ENCODE peak calls at places on chromosomes 13 and 19, in seven cellular contexts. R, Z, Q, I, L, U and D are unnamed samples.

GRCh38 chr19:8487137-8487851 is 15.1 kb downstream of the PRAM1 start:
- DNase-seq in Z (no peak), L (no peak), U (no peak), R (no peak), I (no peak), Q (no peak), D (no peak)

GRCh38 chr19:1132625-1133383 is 29.0 kb downstream of the GPX4 start:
- DNase-seq in L (no peak), Q (no peak), R (no peak), I (no peak), U (no peak), Z (no peak), D (no peak)

GRCh38 chr19:2391118-2391725 is 31.2 kb downstream of the TMPRSS9 start:
- DNase-seq in I (peak; percentile 59), Q (peak; percentile 21), Z (peak; percentile 78), L (peak; percentile 72), R (peak; percentile 72), U (no peak), D (peak; percentile 79)

GRCh38 chr13:110254751-110255553 is 52.0 kb downstream of the COL4A1 start:
- DNase-seq in L (no peak), R (no peak), Q (no peak), Z (peak; percentile 50), U (peak; percentile 50), I (no peak), D (no peak)

GRCh38 chr13:51584731-51585191 is 499 bp downstream of the WDFY2 start:
- DNase-seq in R (peak; percentile 65), I (peak; percentile 13), L (peak; percentile 64), Q (no peak), U (peak; percentile 81), Z (peak; percentile 37), D (peak; percentile 66)

GRCh38 chr13:41411536-41411935 is 45.8 kb upstream of the RGCC start:
- DNase-seq in Q (no peak), Z (peak; percentile 71), I (no peak), U (no peak), L (peak; percentile 62), R (no peak), D (no peak)

GRCh38 chr13:40069173-40070044 is 413.9 kb downstream of the COG6 start:
- DNase-seq in R (peak; percentile 64), U (peak; percentile 84), Z (peak; percentile 46), Q (no peak), L (peak; percentile 67), I (peak; percentile 35), D (peak; percentile 48)

GRCh38 chr19:12880551-12881171 is 588 bp downstream of the DNASE2 start:
- DNase-seq in R (no peak), Q (no peak), L (no peak), I (no peak), U (no peak), Z (peak; percentile 6), D (no peak)

GRCh38 chr13:93847162-93847561 is 620.6 kb downstream of the GPC6 start:
- DNase-seq in R (no peak), Q (no peak), Z (peak; percentile 93), U (no peak), L (peak; percentile 5), I (no peak), D (peak; percentile 1)

GRCh38 chr13:95243207-95243606 is 58.0 kb downstream of the ABCC4 start:
- DNase-seq in L (no peak), Z (no peak), R (no peak), U (no peak), I (peak; percentile 40), Q (no peak), D (no peak)

GRCh38 chr13:21435710-21436151 is 23.4 kb downstream of the ZDHHC20 start:
- DNase-seq in L (peak; percentile 71), Z (peak; percentile 89), Q (peak; percentile 63), R (no peak), U (no peak), I (peak; percentile 44), D (peak; percentile 22)

GRCh38 chr13:99959538-99960230 is 11.9 kb downstream of the ZIC5 start:
- DNase-seq in L (no peak), R (no peak), I (no peak), Q (no peak), U (peak; percentile 74), Z (no peak), D (no peak)

GRCh38 chr19:5048727-5049553 is 80.0 kb downstream of the KDM4B start:
- DNase-seq in I (peak; percentile 24), Q (no peak), L (no peak), U (no peak), R (peak; percentile 67), Z (peak; percentile 66), D (peak; percentile 65)
- TF ChIP-seq RFX5 in I (no peak), Q (no peak), L (no peak), U (no peak), R (no peak), Z (no peak), D (no peak)

GRCh38 chr19:18373892-18374629 is 11.9 kb upstream of the GDF15 start:
- DNase-seq in R (peak; percentile 64), I (peak; percentile 96), Z (peak; percentile 99), Q (peak; percentile 91), L (peak; percentile 95), U (peak; percentile 86), D (peak; percentile 74)
- TF ChIP-seq RFX5 in R (no peak), I (no peak), Z (no peak), Q (no peak), L (no peak), U (no peak), D (no peak)

GRCh38 chr13:46756977-46757376 is 40.0 kb downstream of the ESD start:
- DNase-seq in L (no peak), Q (no peak), Z (peak; percentile 48), I (no peak), U (no peak), R (no peak), D (no peak)
- TF ChIP-seq RFX5 in L (no peak), Q (no peak), Z (no peak), I (no peak), U (no peak), R (no peak), D (no peak)

GRCh38 chr13:29756506-29756905 is 93.9 kb downstream of the UBL3 start:
- DNase-seq in L (no peak), Z (peak; percentile 48), I (no peak), R (no peak), Q (no peak), U (no peak), D (no peak)

GRCh38 chr13:29753593-29754485 is 96.6 kb downstream of the UBL3 start:
- DNase-seq in Z (peak; percentile 16), Q (no peak), I (no peak), R (no peak), L (no peak), U (peak; percentile 42), D (no peak)

GRCh38 chr13:29758591-29759114 is 91.8 kb downstream of the UBL3 start:
- DNase-seq in Z (no peak), I (no peak), Q (peak; percentile 74), L (peak; percentile 5), U (no peak), R (no peak), D (no peak)

GRCh38 chr13:29752175-29752574 is 98.2 kb downstream of the UBL3 start:
- DNase-seq in Q (no peak), L (no peak), R (no peak), U (no peak), I (no peak), Z (no peak), D (no peak)

GRCh38 chr13:29754486-29754806 is 96.0 kb downstream of the UBL3 start:
- DNase-seq in I (no peak), Q (no peak), R (no peak), Z (peak; percentile 61), U (peak; percentile 49), L (peak; percentile 47), D (peak; percentile 60)
- TF ChIP-seq RFX5 in I (no peak), Q (no peak), R (no peak), Z (no peak), U (no peak), L (no peak), D (no peak)

DNA sequence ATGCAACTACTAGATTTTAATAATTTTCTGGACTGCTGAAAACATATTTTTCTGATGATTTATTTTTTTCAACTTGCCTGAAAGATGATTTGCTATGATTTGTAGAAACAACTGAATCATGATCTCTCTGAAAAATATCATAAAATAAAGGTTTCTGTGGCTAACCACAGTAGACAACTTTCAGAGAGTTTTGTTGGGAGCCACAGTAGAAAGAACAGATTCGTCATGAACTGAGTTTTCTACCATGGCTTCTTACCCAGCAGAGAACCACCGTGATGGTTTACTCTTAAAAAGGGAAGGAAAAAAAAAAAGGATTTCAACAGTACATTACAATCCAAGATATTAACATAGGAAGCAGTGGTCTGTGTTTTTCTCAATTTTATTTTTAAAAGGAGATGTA is 18.0 kb downstream of the ZAR1L start:
- DNase-seq in Q (no peak), R (no peak), Z (no peak), I (no peak), U (no peak), L (no peak), D (no peak)
- TF ChIP-seq RFX5 in Q (no peak), R (no peak), Z (no peak), I (no peak), U (no peak), L (no peak), D (no peak)

GRCh38 chr19:5805465-5806132 is 732 bp downstream of the NRTN start:
- DNase-seq in Z (peak; percentile 24), R (peak; percentile 91), U (peak; percentile 94), Q (no peak), L (peak; percentile 65), I (peak; percentile 88), D (peak; percentile 81)
- TF ChIP-seq RFX5 in Z (no peak), R (no peak), U (no peak), Q (no peak), L (no peak), I (no peak), D (no peak)

DNA sequence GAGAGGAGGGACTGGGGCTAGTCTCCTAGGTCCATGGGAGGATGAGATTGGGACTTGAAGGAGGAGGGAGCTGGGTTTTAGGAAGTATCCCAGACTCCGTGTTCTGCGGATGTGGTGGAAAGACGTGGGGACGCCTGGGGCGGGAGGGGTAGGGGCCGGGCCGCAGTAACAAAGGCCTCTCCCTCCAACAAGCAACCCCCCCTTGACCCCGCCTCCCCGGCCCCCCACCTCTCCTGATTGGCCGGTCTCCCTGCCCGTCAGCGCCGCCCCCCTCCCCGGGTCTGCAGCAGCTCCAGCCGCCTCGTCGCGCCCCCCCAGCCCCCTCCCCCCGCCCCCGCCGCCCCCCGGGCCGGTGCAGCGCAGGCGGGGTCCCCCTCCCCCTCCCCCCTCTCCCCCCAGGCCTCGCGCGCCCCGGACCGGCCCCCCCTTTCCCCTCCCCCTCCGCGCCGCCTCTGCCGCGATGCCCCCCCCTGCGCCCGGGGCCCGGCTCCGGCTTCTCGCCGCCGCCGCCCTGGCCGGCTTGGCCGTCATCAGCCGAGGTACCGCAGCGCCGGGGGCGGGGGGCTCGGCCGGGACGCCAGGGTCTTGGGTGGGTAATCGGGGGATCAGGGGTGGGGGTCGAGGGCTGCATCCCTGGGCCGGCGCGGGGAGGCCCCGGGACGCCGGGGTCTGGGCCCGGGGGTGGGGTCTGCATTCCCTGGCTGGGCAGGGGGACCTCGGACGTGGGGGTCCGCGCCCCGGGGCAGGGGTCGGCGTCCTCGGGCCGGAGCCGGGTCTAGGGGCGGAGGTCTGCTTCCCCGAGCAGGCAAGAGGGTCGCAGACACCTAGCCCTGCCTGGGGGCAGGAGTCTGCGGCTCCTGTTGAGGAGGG is at the start of gene IGLON5:
- DNase-seq in Q (no peak), R (peak; percentile 99), Z (no peak), I (peak; percentile 72), L (no peak), U (no peak), D (no peak)
- TF ChIP-seq RFX5 in Q (no peak), R (no peak), Z (no peak), I (no peak), L (no peak), U (no peak), D (no peak)